ENCODE peak calls at places on chromosomes 13 and 19, in eight cellular contexts. K is MM.1S, I is testis, Z is PC-9, M is vagina, T is IMR-90, Q is tibial artery, Y is cardiac muscle cell. D is an unnamed sample.

GRCh38 chr19:615619-616018 is 17.7 kb downstream of the POLRMT start:
- DNase-seq in T (no peak), Q (no peak), K (no peak), I (no peak), M (no peak), Z (no peak), Y (peak; percentile 27), D (peak; percentile 26)

GRCh38 chr19:5260381-5260967 is 80.1 kb downstream of the PTPRS start:
- DNase-seq in I (no peak), Z (no peak), M (no peak), T (no peak), Q (no peak), K (no peak), Y (no peak), D (no peak)

GRCh38 chr19:56705939-56706338 is 34.4 kb upstream of the ZNF835 start:
- DNase-seq in M (no peak), Y (no peak), I (no peak), K (no peak), T (no peak), Q (no peak), Z (no peak), D (no peak)

GRCh38 chr13:48320906-48321510 is 17.5 kb downstream of the RB1 start:
- DNase-seq in Z (no peak), Y (no peak), T (no peak), Q (no peak), M (no peak), K (no peak), I (no peak), D (no peak)

GRCh38 chr13:49669735-49670309 is 21.5 kb downstream of the EBPL start:
- DNase-seq in Q (no peak), I (peak; percentile 70), T (peak; percentile 81), Y (peak; percentile 75), K (peak; percentile 23), M (no peak), Z (no peak), D (peak; percentile 76)

GRCh38 chr19:50836543-50837195 is 3.3 kb upstream of the KLK15 start:
- DNase-seq in Z (no peak), M (no peak), T (no peak), Q (no peak), Y (no peak), K (no peak), I (no peak), D (no peak)

GRCh38 chr19:2618611-2619010 is 83.9 kb downstream of the GNG7 start:
- DNase-seq in Z (peak; percentile 70), Y (peak; percentile 59), K (peak; percentile 38), M (no peak), T (peak; percentile 28), I (no peak), Q (peak; percentile 83), D (peak; percentile 44)

GRCh38 chr19:18596752-18597157 is 8.2 kb downstream of the REX1BD start:
- DNase-seq in Z (no peak), Q (peak; percentile 81), I (peak; percentile 55), K (no peak), T (no peak), M (no peak), Y (peak; percentile 53), D (no peak)

GRCh38 chr19:4979211-4979807 is 10.4 kb downstream of the KDM4B start:
- DNase-seq in M (no peak), K (no peak), Q (no peak), T (no peak), Y (no peak), Z (no peak), I (no peak), D (no peak)

GRCh38 chr19:53977429-53977990 is 13.9 kb upstream of the CACNG6 start:
- DNase-seq in T (peak; percentile 78), Y (peak; percentile 94), M (no peak), I (peak; percentile 94), Z (peak; percentile 79), K (peak; percentile 42), Q (peak; percentile 78), D (peak; percentile 80)

GRCh38 chr13:114067886-114068722 is 64.3 kb downstream of the RASA3 start:
- DNase-seq in Q (peak; percentile 66), M (no peak), T (no peak), Z (no peak), I (no peak), K (peak; percentile 89), Y (no peak), D (no peak)

GRCh38 chr19:5974721-5975387 is 3.1 kb downstream of the RANBP3 start:
- DNase-seq in Z (no peak), Y (no peak), Q (no peak), K (no peak), T (peak; percentile 35), I (no peak), M (no peak), D (peak; percentile 41)

GRCh38 chr19:38667552-38668205 is 20.2 kb downstream of the ACTN4 start:
- DNase-seq in M (no peak), Y (no peak), K (no peak), Z (no peak), T (peak; percentile 95), I (no peak), Q (no peak), D (peak; percentile 67)

GRCh38 chr19:1851581-1852293 is 3.5 kb upstream of the REXO1 start:
- DNase-seq in M (no peak), I (no peak), Q (no peak), Z (no peak), Y (no peak), T (no peak), K (no peak), D (no peak)

GRCh38 chr19:7292950-7293794 is 1.0 kb downstream of the INSR start:
- DNase-seq in I (peak; percentile 20), Q (peak; percentile 80), M (no peak), Z (no peak), T (no peak), Y (peak; percentile 5), K (peak; percentile 54), D (no peak)

GRCh38 chr19:11453468-11454341 is 18.3 kb downstream of the PRKCSH start:
- DNase-seq in T (no peak), I (no peak), Z (no peak), M (no peak), Y (no peak), K (no peak), Q (no peak), D (no peak)

GRCh38 chr19:3821857-3822364 is 35.7 kb upstream of the MATK start:
- DNase-seq in K (peak; percentile 66), T (peak; percentile 10), Q (peak; percentile 74), Z (no peak), Y (peak; percentile 64), M (no peak), I (peak; percentile 69), D (peak; percentile 20)
- TF ChIP-seq CTCF in K (peak; percentile 99), T (peak; percentile 83), Q (peak; percentile 94), Z (peak; percentile 92), Y (peak; percentile 98), M (peak; percentile 87), I (peak; percentile 94), D (peak; percentile 67)

DNA sequence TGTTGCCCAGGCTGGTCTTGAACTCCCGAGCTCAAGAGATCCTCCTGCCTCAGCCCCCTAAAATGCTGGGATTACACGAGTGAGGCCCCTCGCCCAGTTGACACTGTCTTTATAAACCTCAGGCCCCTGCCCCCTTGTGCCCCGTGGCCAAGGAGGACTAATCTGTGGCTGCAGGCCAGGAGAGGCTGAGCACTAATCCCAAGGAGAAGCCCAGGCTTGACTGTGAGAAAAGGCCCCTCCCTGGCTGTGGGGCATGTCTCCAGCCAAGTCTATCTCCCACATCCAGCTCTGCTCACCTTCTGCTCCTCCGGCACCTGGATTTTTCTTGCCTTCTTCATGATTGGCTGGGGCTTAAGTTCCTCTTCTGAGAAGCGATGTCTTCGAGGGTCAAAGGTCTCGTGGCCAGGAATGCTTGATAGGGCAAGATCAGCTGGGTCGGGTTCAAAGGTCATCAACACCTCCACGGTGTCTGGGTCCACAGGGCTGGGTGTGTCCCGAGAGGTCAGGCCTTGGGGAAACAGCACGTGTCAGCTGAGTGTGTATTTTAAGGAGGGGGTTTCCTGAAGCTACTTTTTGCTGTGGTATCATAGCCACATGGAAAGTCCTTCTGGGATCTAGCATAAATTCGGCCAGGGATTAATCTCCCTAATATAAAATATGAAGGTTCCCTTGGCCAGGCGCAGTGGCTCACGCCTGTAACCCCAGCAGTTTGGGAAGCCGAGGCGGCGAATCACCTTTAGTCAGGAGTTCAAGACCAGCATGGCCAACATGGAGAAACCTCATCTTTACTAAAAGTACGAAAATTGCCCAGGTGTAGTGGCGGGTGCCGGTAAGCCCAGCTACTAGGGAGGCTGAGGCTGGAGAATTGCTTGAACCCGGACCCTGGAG is 3.8 kb downstream of the DBP start:
- DNase-seq in Q (peak; percentile 70), Y (no peak), K (no peak), I (no peak), M (no peak), T (no peak), Z (no peak), D (no peak)
- H3K4me3 ChIP-seq in Q (no peak overlapping the region), Y (no peak overlapping the region), K (peak overlapping the region; percentile 46), I (no peak overlapping the region), M (no peak overlapping the region), T (no peak overlapping the region), Z (no peak overlapping the region), D (no peak overlapping the region)

GRCh38 chr13:93244918-93245280 is 18.3 kb downstream of the GPC6 start:
- DNase-seq in Y (peak; percentile 61), Z (peak; percentile 54), Q (no peak), K (no peak), I (no peak), T (peak; percentile 38), M (no peak), D (peak; percentile 74)

GRCh38 chr13:93249918-93250306 is 23.3 kb downstream of the GPC6 start:
- DNase-seq in M (no peak), Z (no peak), Y (no peak), K (no peak), Q (no peak), T (no peak), I (no peak), D (no peak)

GRCh38 chr13:93249259-93249917 is 22.8 kb downstream of the GPC6 start:
- DNase-seq in Q (no peak), I (no peak), T (peak; percentile 95), K (no peak), M (no peak), Z (peak; percentile 58), Y (peak; percentile 91), D (peak; percentile 93)

GRCh38 chr13:93246069-93246468 is 19.5 kb downstream of the GPC6 start:
- DNase-seq in Y (no peak), Q (no peak), M (no peak), K (no peak), Z (no peak), T (no peak), I (no peak), D (no peak)

DNA sequence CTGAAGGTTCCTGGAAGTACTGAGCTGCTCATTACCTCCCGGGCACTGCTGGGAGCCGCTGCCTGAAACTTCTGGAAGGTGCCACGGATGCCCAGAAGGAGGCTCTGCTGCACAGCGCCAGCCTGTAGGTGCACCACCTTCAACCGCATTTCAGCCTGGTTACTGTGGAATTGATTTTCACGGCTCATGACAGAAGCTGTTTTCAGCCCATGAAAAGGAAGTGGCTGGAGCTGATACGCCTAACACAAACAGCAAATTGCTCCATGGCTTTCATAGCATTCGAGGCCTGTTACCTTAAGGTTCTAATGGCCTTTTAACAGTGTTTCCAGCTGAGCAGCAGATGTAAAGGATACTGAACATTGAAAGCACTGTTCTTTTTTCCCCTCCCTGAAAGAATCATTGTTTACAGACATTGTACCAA is 22.0 kb downstream of the GPC6 start:
- DNase-seq in Q (peak; percentile 80), M (no peak), Y (peak; percentile 70), T (peak; percentile 35), Z (no peak), I (no peak), K (no peak), D (no peak)
- TF ChIP-seq CTCF in Q (peak; percentile 43), M (no peak), Y (peak; percentile 45), T (no peak), Z (no peak), I (no peak), K (no peak), D (no peak)

DNA sequence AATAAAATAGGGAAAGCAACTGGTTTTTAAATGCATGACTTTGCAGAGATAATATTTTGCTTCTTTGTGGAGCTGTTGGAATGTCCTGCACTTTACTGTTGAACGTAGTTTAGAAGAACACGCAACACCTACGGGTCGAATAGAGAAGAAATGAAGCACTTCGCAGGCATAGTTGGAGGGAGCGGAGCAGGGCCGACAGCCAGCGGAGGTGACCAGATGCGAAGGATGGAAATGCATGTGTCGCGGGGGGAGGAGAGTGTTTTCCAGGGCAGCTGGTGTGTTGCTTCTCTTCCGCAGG is 846 bp downstream of the CEBPG start:
- DNase-seq in I (no peak), Q (no peak), Z (no peak), T (peak; percentile 27), M (no peak), Y (no peak), K (no peak), D (no peak)
- H3K4me3 ChIP-seq in I (peak overlapping the region; percentile 96), Q (peak overlapping the region; percentile 83), Z (peak overlapping the region; percentile 95), T (peak overlapping the region; percentile 96), M (peak overlapping the region; percentile 64), Y (peak overlapping the region; percentile 100), K (peak overlapping the region; percentile 77), D (peak overlapping the region; percentile 59)

D was measured in fibroblast of mammary gland.